ENCODE peak calls at places on chromosomes 6 and 20, in six cellular contexts. F is germinal center; Z is activated CD8-positive, alpha-beta T cell treated with anti-CD3 and anti-CD28 coated beads, Interleukin-2, amount 10 ng/mL, durations not matched to agents 7 days and 5 days; U is NT2/D1; I is Kasumi-1; O is NCI-H2081. A is an unnamed sample.

GRCh38 chr6:161152904-161153662 is 120.8 kb downstream of the AGPAT4 start:
- DNase-seq in Z (no peak), I (no peak), O (no peak), F (peak), U (no peak), A (no peak)

GRCh38 chr20:49543858-49544437 is 24.0 kb downstream of the PTGIS start:
- DNase-seq in O (no peak), I (no peak), Z (no peak), U (no peak), F (no peak), A (no peak)

GRCh38 chr6:153401751-153402150 is 270.7 kb upstream of the RGS17 start:
- DNase-seq in I (no peak), F (no peak), U (no peak), Z (no peak), O (peak), A (no peak)

GRCh38 chr6:22497299-22497698 is 72.1 kb upstream of the HDGFL1 start:
- DNase-seq in O (no peak), F (no peak), I (no peak), Z (no peak), U (no peak), A (no peak)

GRCh38 chr6:77762386-77762785 is 109.5 kb downstream of the MEI4 start:
- DNase-seq in U (no peak), I (no peak), F (no peak), Z (no peak), O (no peak), A (no peak)

GRCh38 chr6:24419526-24419925 is 16.8 kb downstream of the MRS2 start:
- DNase-seq in O (no peak), U (no peak), F (no peak), I (no peak), Z (no peak), A (no peak)

GRCh38 chr6:12878741-12879140 is 162.2 kb downstream of the PHACTR1 start:
- DNase-seq in O (no peak), F (no peak), I (no peak), U (no peak), Z (no peak), A (no peak)

GRCh38 chr6:48151142-48151541 is 40.1 kb upstream of the PTCHD4 start:
- DNase-seq in U (no peak), O (no peak), F (no peak), Z (no peak), I (no peak), A (peak)

GRCh38 chr6:5497896-5498578 is 236.7 kb downstream of the FARS2 start:
- DNase-seq in F (no peak), I (no peak), Z (no peak), U (no peak), O (peak), A (no peak)

A was measured in Jurkat, Clone E6-1.